ENCODE peak calls at places on chromosomes 12 and 14, in seven cellular contexts. One of them, this sample, is unnamed.

GRCh38 chr12:109714141-109714912 is 702 bp downstream of the FAM222A start:
- DNase-seq in EH: peak
- DNase-seq in SK-N-DZ: peak
- DNase-seq in fibroblast of the aortic adventitia: peak
- DNase-seq in heart right ventricle: peak
- DNase-seq in retina: peak
- DNase-seq in OCI-M1: peak
- DNase-seq in this sample: peak

GRCh38 chr14:100103261-100104005 is 38.2 kb downstream of the EVL start:
- DNase-seq in EH: peak
- DNase-seq in SK-N-DZ: no peak
- DNase-seq in fibroblast of the aortic adventitia: peak
- DNase-seq in heart right ventricle: no peak
- DNase-seq in retina: no peak
- DNase-seq in OCI-M1: no peak
- DNase-seq in this sample: no peak

GRCh38 chr12:66043035-66043434 is 87.5 kb downstream of the LLPH start:
- DNase-seq in EH: no peak
- DNase-seq in SK-N-DZ: no peak
- DNase-seq in fibroblast of the aortic adventitia: no peak
- DNase-seq in heart right ventricle: no peak
- DNase-seq in retina: no peak
- DNase-seq in OCI-M1: no peak
- DNase-seq in this sample: no peak

GRCh38 chr12:95805864-95806669 is 15.5 kb upstream of the NTN4 start:
- DNase-seq in EH: peak
- DNase-seq in SK-N-DZ: no peak
- DNase-seq in fibroblast of the aortic adventitia: peak
- DNase-seq in heart right ventricle: no peak
- DNase-seq in retina: no peak
- DNase-seq in OCI-M1: no peak
- DNase-seq in this sample: no peak

GRCh38 chr14:58368951-58369350 is 26.8 kb upstream of the TOMM20L start:
- DNase-seq in EH: peak
- DNase-seq in SK-N-DZ: no peak
- DNase-seq in fibroblast of the aortic adventitia: peak
- DNase-seq in heart right ventricle: no peak
- DNase-seq in retina: no peak
- DNase-seq in OCI-M1: no peak
- DNase-seq in this sample: no peak

GRCh38 chr12:26940820-26941219 is 2.5 kb downstream of the FGFR1OP2 start:
- DNase-seq in EH: no peak
- DNase-seq in SK-N-DZ: no peak
- DNase-seq in fibroblast of the aortic adventitia: peak
- DNase-seq in heart right ventricle: no peak
- DNase-seq in retina: no peak
- DNase-seq in OCI-M1: peak
- DNase-seq in this sample: no peak

GRCh38 chr12:127911289-127911688 is 355.7 kb upstream of the TMEM132C start:
- DNase-seq in EH: no peak
- DNase-seq in SK-N-DZ: no peak
- DNase-seq in fibroblast of the aortic adventitia: no peak
- DNase-seq in heart right ventricle: no peak
- DNase-seq in retina: no peak
- DNase-seq in OCI-M1: no peak
- DNase-seq in this sample: no peak

GRCh38 chr12:94193168-94193567 is 44.8 kb downstream of the PLXNC1 start:
- DNase-seq in EH: no peak
- DNase-seq in SK-N-DZ: no peak
- DNase-seq in fibroblast of the aortic adventitia: no peak
- DNase-seq in heart right ventricle: no peak
- DNase-seq in retina: no peak
- DNase-seq in OCI-M1: no peak
- DNase-seq in this sample: no peak

GRCh38 chr14:53035336-53035735 is 84.5 kb upstream of the FERMT2 start:
- DNase-seq in EH: no peak
- DNase-seq in SK-N-DZ: no peak
- DNase-seq in fibroblast of the aortic adventitia: no peak
- DNase-seq in heart right ventricle: no peak
- DNase-seq in retina: no peak
- DNase-seq in OCI-M1: no peak
- DNase-seq in this sample: no peak

GRCh38 chr14:59981564-59981963 is 61.6 kb downstream of the LRRC9 start:
- DNase-seq in EH: no peak
- DNase-seq in SK-N-DZ: no peak
- DNase-seq in fibroblast of the aortic adventitia: no peak
- DNase-seq in heart right ventricle: no peak
- DNase-seq in retina: no peak
- DNase-seq in OCI-M1: no peak
- DNase-seq in this sample: no peak

GRCh38 chr12:6373022-6373787 is 2.2 kb downstream of the SCNN1A start:
- DNase-seq in EH: no peak
- DNase-seq in SK-N-DZ: no peak
- DNase-seq in fibroblast of the aortic adventitia: no peak
- DNase-seq in heart right ventricle: no peak
- DNase-seq in retina: no peak
- DNase-seq in OCI-M1: no peak
- DNase-seq in this sample: peak

GRCh38 chr12:16594796-16595195 is 11.2 kb downstream of the LMO3 start:
- DNase-seq in EH: no peak
- DNase-seq in SK-N-DZ: no peak
- DNase-seq in fibroblast of the aortic adventitia: no peak
- DNase-seq in heart right ventricle: no peak
- DNase-seq in retina: no peak
- DNase-seq in OCI-M1: no peak
- DNase-seq in this sample: no peak

GRCh38 chr12:32047357-32047828 is 59.3 kb upstream of the BICD1 start:
- DNase-seq in EH: no peak
- DNase-seq in SK-N-DZ: no peak
- DNase-seq in fibroblast of the aortic adventitia: no peak
- DNase-seq in heart right ventricle: no peak
- DNase-seq in retina: peak
- DNase-seq in OCI-M1: peak
- DNase-seq in this sample: no peak